ENCODE peak calls at places on chromosomes 5 and 9, in ten cellular contexts. W is nucleus accumbens, T is AML-193, C is HTR-8/SVneo, N is EL, I is hepatocyte, U is occipital lobe, A is colonic mucosa, M is AG08395, P is myocyte. D is an unnamed sample.

GRCh38 chr5:136036991-136037705 is 8.4 kb downstream of the TGFBI start:
- DNase-seq in W (no peak), T (peak), C (peak), N (peak), I (no peak), U (no peak), A (peak), M (peak), P (peak), D (no peak)

GRCh38 chr9:96617439-96618185 is 2.0 kb downstream of the CDC14B start:
- DNase-seq in W (peak), T (no peak), C (no peak), N (no peak), I (peak), U (no peak), A (no peak), M (no peak), P (no peak), D (peak)

GRCh38 chr5:57338068-57338848 is 144.4 kb downstream of the ACTBL2 start:
- DNase-seq in W (no peak), T (peak), C (peak), N (peak), I (peak), U (no peak), A (peak), M (no peak), P (peak), D (no peak)

GRCh38 chr5:2904399-2904798 is 152.9 kb upstream of the IRX2 start:
- DNase-seq in W (no peak), T (no peak), C (no peak), N (no peak), I (no peak), U (no peak), A (no peak), M (no peak), P (no peak), D (no peak)

GRCh38 chr9:75111019-75111622 is 22.8 kb downstream of the OSTF1 start:
- DNase-seq in W (no peak), T (peak), C (no peak), N (no peak), I (peak), U (no peak), A (peak), M (no peak), P (no peak), D (no peak)

GRCh38 chr5:92332039-92332438 is 948.9 kb upstream of the ARRDC3 start:
- DNase-seq in W (no peak), T (no peak), C (no peak), N (peak), I (no peak), U (no peak), A (no peak), M (no peak), P (no peak), D (no peak)

GRCh38 chr5:100430268-100430900 is 104.8 kb upstream of the FAM174A start:
- DNase-seq in W (peak), T (peak), C (peak), N (peak), I (peak), U (no peak), A (peak), M (peak), P (peak), D (peak)

GRCh38 chr5:37838933-37839341 is 904 bp downstream of the GDNF start:
- DNase-seq in W (no peak), T (no peak), C (no peak), N (peak), I (peak), U (no peak), A (no peak), M (no peak), P (no peak), D (no peak)